ENCODE peak calls at places on chromosomes 4 and X, in four cellular contexts. One of them, this sample, is unnamed.

GRCh38 chrX:115968436-115969252 is 201.9 kb upstream of the AGTR2 start:
- DNase-seq in GM12878: no peak
- DNase-seq in K562: no peak
- DNase-seq in HL-60: no peak
- DNase-seq in this sample: no peak

GRCh38 chr4:85724801-85725548 is 250.0 kb downstream of the ARHGAP24 start:
- DNase-seq in K562: no peak
- DNase-seq in HL-60: peak
- DNase-seq in GM12878: no peak
- DNase-seq in this sample: no peak

GRCh38 chrX:10620121-10620699 is at the start of gene MID1:
- DNase-seq in K562: peak
- DNase-seq in HL-60: no peak
- DNase-seq in GM12878: no peak
- DNase-seq in this sample: no peak

GRCh38 chr4:186188107-186188506 is 3.3 kb upstream of the CYP4V2 start:
- DNase-seq in HL-60: no peak
- DNase-seq in GM12878: no peak
- DNase-seq in K562: no peak
- DNase-seq in this sample: no peak

GRCh38 chrX:147875866-147876596 is 35.7 kb upstream of the FMR1 start:
- DNase-seq in K562: no peak
- DNase-seq in HL-60: no peak
- DNase-seq in GM12878: peak
- DNase-seq in this sample: no peak

GRCh38 chrX:153474718-153475117 is 4.3 kb upstream of the HAUS7 start:
- DNase-seq in K562: peak
- DNase-seq in GM12878: no peak
- DNase-seq in HL-60: no peak
- DNase-seq in this sample: no peak

GRCh38 chrX:9542765-9543119 is 77.9 kb downstream of the TBL1X start:
- DNase-seq in HL-60: no peak
- DNase-seq in GM12878: no peak
- DNase-seq in K562: no peak
- DNase-seq in this sample: no peak

GRCh38 chr4:163892417-163892816 is 397.9 kb downstream of the TMA16 start:
- DNase-seq in GM12878: no peak
- DNase-seq in K562: no peak
- DNase-seq in HL-60: no peak
- DNase-seq in this sample: no peak

GRCh38 chr4:21763865-21764264 is 184.7 kb downstream of the KCNIP4 start:
- DNase-seq in HL-60: no peak
- DNase-seq in K562: no peak
- DNase-seq in GM12878: no peak
- DNase-seq in this sample: no peak

GRCh38 chr4:185470503-185471195 is 884 bp downstream of the CCDC110 start:
- DNase-seq in K562: no peak
- DNase-seq in HL-60: no peak
- DNase-seq in GM12878: no peak
- DNase-seq in this sample: no peak

GRCh38 chr4:185412412-185412811 is 13.4 kb downstream of the UFSP2 start:
- DNase-seq in GM12878: no peak
- DNase-seq in HL-60: no peak
- DNase-seq in K562: no peak
- DNase-seq in this sample: no peak

GRCh38 chr4:15130441-15130840 is 128.2 kb downstream of the CPEB2 start:
- DNase-seq in GM12878: no peak
- DNase-seq in HL-60: no peak
- DNase-seq in K562: no peak
- DNase-seq in this sample: no peak

GRCh38 chr4:44447563-44448504 is 775 bp downstream of the KCTD8 start:
- DNase-seq in K562: no peak
- DNase-seq in HL-60: no peak
- DNase-seq in GM12878: no peak
- DNase-seq in this sample: no peak

GRCh38 chr4:153450545-153450917 is 15.6 kb upstream of the TMEM131L start:
- DNase-seq in K562: no peak
- DNase-seq in GM12878: no peak
- DNase-seq in HL-60: no peak
- DNase-seq in this sample: no peak

GRCh38 chr4:39933689-39934590 is 43.8 kb downstream of the PDS5A start:
- DNase-seq in K562: no peak
- DNase-seq in HL-60: no peak
- DNase-seq in GM12878: no peak
- DNase-seq in this sample: no peak

GRCh38 chrX:28979876-28980275 is 392.6 kb downstream of the IL1RAPL1 start:
- DNase-seq in HL-60: no peak
- DNase-seq in GM12878: no peak
- DNase-seq in K562: no peak
- DNase-seq in this sample: no peak

DNA sequence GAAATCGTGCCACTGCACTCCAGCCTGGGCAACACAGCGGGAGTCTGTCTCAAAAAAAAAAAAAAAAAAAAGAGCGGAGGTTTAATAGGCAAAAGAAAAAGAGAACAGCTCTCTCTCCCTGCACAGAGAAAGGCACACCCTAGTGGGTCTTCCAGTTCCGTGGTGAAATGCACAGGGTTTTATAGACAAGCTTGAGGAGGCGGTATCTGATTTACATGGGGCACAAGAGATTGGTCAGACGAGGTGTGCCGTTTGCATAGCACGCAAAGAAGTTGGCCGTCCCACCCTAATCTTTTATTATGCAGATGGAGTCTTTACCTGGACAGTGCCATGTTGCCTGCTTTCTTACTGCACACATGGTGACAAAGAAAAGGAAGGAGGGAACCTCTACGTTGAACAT is 33.5 kb upstream of the REST start:
- DNase-seq in GM12878: no peak
- DNase-seq in K562: no peak
- DNase-seq in HL-60: no peak
- DNase-seq in this sample: no peak
- TF ChIP-seq SPI1 in GM12878: no peak
- TF ChIP-seq SPI1 in K562: no peak
- TF ChIP-seq SPI1 in HL-60: no peak
- TF ChIP-seq SPI1 in this sample: no peak

GRCh38 chrX:48648299-48648698 is 35.3 kb upstream of the WAS start:
- DNase-seq in HL-60: peak
- DNase-seq in K562: peak
- DNase-seq in GM12878: no peak
- DNase-seq in this sample: no peak

GRCh38 chrX:48645669-48646068 is 37.9 kb upstream of the WAS start:
- DNase-seq in GM12878: no peak
- DNase-seq in HL-60: no peak
- DNase-seq in K562: no peak
- DNase-seq in this sample: no peak

DNA sequence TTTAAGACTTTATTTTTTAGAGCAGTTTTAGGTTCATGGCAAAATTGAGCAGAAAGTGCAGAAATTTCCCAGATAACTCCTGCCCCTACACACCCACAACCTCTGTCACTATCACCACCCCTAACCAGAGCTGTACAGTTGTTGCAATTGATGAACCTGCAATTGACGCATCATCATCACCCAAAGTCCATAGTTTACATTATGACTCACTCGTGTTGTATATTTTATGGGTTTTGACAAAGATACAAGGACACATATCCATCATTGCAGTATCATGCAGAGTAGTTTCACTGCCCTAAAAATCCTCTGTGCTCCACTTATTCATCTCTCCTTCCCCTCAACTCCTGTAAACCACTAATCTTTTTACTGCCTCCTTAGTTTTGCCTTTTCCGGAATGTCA is 34.5 kb upstream of the WAS start:
- DNase-seq in GM12878: no peak
- DNase-seq in HL-60: no peak
- DNase-seq in K562: no peak
- DNase-seq in this sample: no peak
- TF ChIP-seq SPI1 in GM12878: no peak
- TF ChIP-seq SPI1 in HL-60: no peak
- TF ChIP-seq SPI1 in K562: no peak
- TF ChIP-seq SPI1 in this sample: no peak

GRCh38 chr4:108963910-108964309 is 201.1 kb upstream of the ETNPPL start:
- DNase-seq in GM12878: no peak
- DNase-seq in K562: no peak
- DNase-seq in HL-60: no peak
- DNase-seq in this sample: no peak

GRCh38 chr4:108965472-108966076 is 202.7 kb upstream of the ETNPPL start:
- DNase-seq in GM12878: no peak
- DNase-seq in HL-60: no peak
- DNase-seq in K562: no peak
- DNase-seq in this sample: no peak

GRCh38 chr4:108959497-108959896 is 196.6 kb upstream of the ETNPPL start:
- DNase-seq in HL-60: no peak
- DNase-seq in K562: no peak
- DNase-seq in GM12878: no peak
- DNase-seq in this sample: no peak

DNA sequence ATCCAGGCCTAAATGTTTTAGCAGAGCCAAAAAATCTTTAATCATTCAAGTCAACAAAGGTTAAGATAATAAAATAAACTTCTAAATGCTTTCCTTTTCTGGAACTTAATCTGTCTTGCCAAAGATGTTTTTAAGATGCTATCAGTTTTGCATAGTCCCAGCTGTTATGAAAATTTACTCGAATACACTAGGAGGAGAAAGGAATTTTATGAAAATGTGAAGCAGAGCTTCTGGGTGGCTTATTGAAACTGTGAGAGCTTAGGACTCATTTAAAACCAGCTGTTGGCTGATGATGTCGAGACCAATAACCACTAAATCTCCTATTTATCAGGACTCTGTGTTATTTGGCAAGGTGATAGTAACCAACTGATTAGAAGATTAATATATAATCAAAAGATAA is 202.2 kb upstream of the ETNPPL start:
- DNase-seq in HL-60: no peak
- DNase-seq in K562: no peak
- DNase-seq in GM12878: no peak
- DNase-seq in this sample: no peak
- TF ChIP-seq SPI1 in HL-60: no peak
- TF ChIP-seq SPI1 in K562: no peak
- TF ChIP-seq SPI1 in GM12878: no peak
- TF ChIP-seq SPI1 in this sample: no peak

DNA sequence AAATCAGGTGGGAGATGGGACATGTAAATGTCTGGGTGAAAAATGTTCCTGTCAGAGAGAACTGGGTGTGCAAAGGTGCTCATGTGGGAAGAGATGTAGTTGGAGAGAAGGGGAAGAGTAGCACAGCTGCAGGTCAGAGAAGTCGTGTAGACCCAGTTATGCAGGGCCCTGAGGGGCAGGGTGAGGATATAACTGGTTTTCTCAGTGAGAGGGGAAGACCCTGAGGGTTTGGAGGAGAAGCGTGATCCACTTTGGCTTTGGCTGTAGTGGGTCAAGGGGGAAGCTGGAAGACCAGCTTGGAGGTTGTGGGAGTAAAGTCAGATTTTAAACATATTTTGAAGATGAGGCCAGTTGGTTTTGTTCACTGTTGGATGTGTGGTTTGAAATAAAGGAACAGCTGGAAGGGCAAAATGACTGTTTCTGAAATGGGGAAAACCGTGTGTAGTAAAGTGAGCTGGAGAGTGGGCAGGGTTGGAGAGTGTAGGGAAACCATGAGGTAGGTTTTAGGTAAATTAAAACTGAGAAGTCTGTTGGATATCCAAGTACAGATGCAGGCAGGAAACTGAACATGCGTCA is 44.2 kb downstream of the NAP1L5 start:
- DNase-seq in K562: no peak
- DNase-seq in GM12878: no peak
- DNase-seq in HL-60: no peak
- DNase-seq in this sample: no peak
- TF ChIP-seq SPI1 in K562: no peak
- TF ChIP-seq SPI1 in GM12878: no peak
- TF ChIP-seq SPI1 in HL-60: no peak
- TF ChIP-seq SPI1 in this sample: no peak

GRCh38 chr4:1786544-1787362 is 6.3 kb upstream of the FGFR3 start:
- DNase-seq in GM12878: no peak
- DNase-seq in HL-60: no peak
- DNase-seq in K562: no peak
- DNase-seq in this sample: no peak

GRCh38 chr4:1790005-1790404 is 3.1 kb upstream of the FGFR3 start:
- DNase-seq in K562: no peak
- DNase-seq in HL-60: peak
- DNase-seq in GM12878: no peak
- DNase-seq in this sample: no peak

GRCh38 chr4:1789552-1789951 is 3.5 kb upstream of the FGFR3 start:
- DNase-seq in K562: no peak
- DNase-seq in GM12878: no peak
- DNase-seq in HL-60: no peak
- DNase-seq in this sample: no peak

GRCh38 chr4:1787411-1788077 is 5.5 kb upstream of the FGFR3 start:
- DNase-seq in HL-60: no peak
- DNase-seq in K562: no peak
- DNase-seq in GM12878: no peak
- DNase-seq in this sample: no peak

DNA sequence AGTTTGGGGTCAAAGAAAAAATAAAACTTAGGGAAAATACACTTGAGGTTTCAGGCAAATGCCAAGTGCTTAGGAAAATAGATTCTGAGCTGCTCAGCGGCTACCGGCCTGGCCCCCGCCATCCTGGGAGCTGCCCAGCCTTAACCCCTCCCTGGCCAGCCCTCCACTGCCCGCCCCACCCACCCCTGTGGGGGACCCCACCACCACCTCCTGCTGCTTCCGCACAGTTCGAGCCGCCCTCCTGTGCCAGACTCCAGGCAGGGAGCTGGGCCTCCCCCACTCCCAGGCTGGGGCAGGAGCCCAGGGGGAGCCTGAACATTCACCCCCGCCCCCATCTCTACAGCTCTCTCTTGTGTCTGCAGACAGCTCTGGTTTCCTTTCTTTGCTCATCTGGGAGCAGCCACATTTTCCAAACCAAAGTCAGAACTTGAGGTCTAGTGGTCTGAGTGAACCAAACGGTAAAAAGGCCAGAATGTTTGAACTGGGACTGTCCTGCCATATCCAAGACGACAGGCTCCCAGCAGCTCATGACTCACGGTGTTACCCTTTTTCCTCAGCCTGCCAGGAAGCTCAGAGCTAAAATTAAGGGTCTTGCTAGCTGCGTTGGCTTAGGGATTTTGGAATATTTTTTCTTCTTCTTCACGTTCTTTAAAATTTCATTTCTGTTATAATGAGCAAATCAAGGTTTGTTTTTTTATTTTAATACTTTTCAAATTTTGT is 4.7 kb upstream of the FGFR3 start:
- DNase-seq in GM12878: no peak
- DNase-seq in HL-60: no peak
- DNase-seq in K562: peak
- DNase-seq in this sample: no peak
- TF ChIP-seq SPI1 in GM12878: no peak
- TF ChIP-seq SPI1 in HL-60: no peak
- TF ChIP-seq SPI1 in K562: no peak
- TF ChIP-seq SPI1 in this sample: no peak